ENCODE peak calls at places on chromosomes 4 and X, in four cellular contexts. T is heart right ventricle, N is IMR-90, O is suprapubic skin. G is an unnamed sample.

GRCh38 chr4:21181716-21182115 is 481.5 kb downstream of the PACRGL start:
- DNase-seq in T (no peak), N (no peak), O (no peak), G (no peak)

GRCh38 chrX:118666521-118666920 is 60.9 kb upstream of the IL13RA1 start:
- DNase-seq in O (no peak), T (no peak), N (peak), G (no peak)

GRCh38 chrX:149497626-149498025 is 7.5 kb downstream of the IDS start:
- DNase-seq in N (peak), O (no peak), T (no peak), G (no peak)

GRCh38 chr4:81870275-81870674 is 398.6 kb upstream of the RASGEF1B start:
- DNase-seq in N (no peak), O (no peak), T (no peak), G (no peak)

GRCh38 chr4:187826725-187827124 is 168.8 kb upstream of the ZFP42 start:
- DNase-seq in O (no peak), T (no peak), N (no peak), G (no peak)

GRCh38 chr4:108881190-108881589 is 118.3 kb upstream of the ETNPPL start:
- DNase-seq in O (no peak), N (peak), T (no peak), G (peak)

GRCh38 chr4:56244681-56245080 is 142.6 kb downstream of the AASDH start:
- DNase-seq in O (no peak), N (no peak), T (no peak), G (no peak)

GRCh38 chr4:123588631-123589223 is 192.1 kb downstream of the SPRY1 start:
- DNase-seq in T (no peak), N (peak), O (no peak), G (no peak)

GRCh38 chrX:20438871-20439526 is 172.3 kb upstream of the RPS6KA3 start:
- DNase-seq in T (no peak), N (no peak), O (no peak), G (no peak)

GRCh38 chrX:43564953-43565352 is 91.1 kb upstream of the MAOA start:
- DNase-seq in O (no peak), T (no peak), N (no peak), G (no peak)

DNA sequence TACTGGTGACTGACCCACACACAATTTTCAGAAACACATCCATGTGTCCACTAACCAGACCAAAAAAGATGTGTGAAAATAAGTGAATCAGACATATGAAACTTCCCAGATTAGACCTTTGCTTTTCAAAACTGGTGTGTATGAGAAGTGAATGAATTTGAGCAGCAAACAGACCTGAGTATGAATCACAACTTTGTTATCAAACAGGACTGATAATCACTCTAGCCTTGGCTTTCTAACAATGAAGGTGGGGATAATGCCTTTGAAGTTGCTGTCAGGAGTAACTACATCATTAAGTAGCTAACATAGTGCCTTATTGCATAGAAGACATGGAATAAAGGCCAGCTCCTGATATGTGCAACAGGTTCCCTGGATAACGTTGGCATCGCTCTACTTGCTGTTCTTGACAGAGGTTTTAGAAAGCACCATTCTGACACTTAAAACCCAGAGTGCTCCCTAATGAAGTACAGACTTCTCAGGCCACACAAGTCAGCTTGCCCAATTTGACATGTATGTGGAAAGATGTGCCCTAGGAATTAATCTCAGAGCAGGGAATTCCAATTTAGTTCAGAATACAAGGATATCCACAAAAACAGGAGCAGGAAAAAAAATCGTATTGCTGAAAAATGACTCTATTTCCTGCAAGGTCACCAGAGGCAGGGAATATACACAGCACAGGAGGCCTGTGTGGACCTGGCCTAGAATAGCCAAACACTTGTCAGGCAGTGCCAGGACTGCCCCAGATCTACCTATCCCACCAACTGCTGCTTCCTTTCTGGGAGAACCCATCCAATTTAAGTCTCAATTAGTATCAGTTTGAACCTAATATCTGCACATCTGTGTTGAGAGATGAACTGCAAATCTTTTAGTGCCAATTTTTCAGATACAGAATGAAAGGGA is 87.7 kb downstream of the MAML3 start:
- DNase-seq in O (no peak), T (no peak), N (no peak), G (no peak)
- H3K27ac ChIP-seq in O (no peak), T (no peak), N (no peak), G (no peak)

GRCh38 chrX:70979136-70979762 is 48.4 kb upstream of the SLC7A3 start:
- DNase-seq in O (no peak), N (peak), T (no peak), G (no peak)
- TF ChIP-seq CTCF in O (no peak), N (peak), T (peak), G (peak)

DNA sequence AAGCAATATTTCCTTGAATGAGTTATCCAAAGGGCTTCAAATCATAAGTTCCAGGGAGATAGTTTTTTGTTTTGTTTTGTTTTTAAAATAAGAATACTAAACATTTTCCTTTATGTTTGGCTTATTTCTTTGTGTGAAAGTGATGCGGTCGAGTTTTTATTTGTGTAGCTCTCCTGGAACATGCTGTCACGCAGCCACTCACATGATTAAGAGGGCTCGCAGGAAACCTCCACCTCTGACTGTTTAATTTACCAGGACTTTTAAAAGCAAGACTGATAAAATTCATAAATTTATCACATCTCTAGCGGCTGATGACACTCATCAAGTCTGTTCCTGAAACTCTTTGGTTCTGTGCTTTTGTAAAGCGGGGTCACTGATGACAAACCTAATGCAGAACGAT is 48.9 kb upstream of the HAND2 start:
- DNase-seq in N (no peak), O (no peak), T (no peak), G (no peak)
- H3K27ac ChIP-seq in N (no peak), O (no peak), T (peak), G (no peak)

GRCh38 chrX:68684919-68685304 is 37.4 kb downstream of the STARD8 start:
- DNase-seq in N (no peak), O (no peak), T (no peak), G (no peak)

GRCh38 chrX:68685722-68686683 is 38.5 kb downstream of the STARD8 start:
- DNase-seq in O (no peak), N (peak), T (peak), G (no peak)

GRCh38 chrX:68683580-68683979 is 36.1 kb downstream of the STARD8 start:
- DNase-seq in O (no peak), T (no peak), N (no peak), G (no peak)

GRCh38 chrX:68684291-68684918 is 36.9 kb downstream of the STARD8 start:
- DNase-seq in T (peak), N (no peak), O (no peak), G (no peak)

DNA sequence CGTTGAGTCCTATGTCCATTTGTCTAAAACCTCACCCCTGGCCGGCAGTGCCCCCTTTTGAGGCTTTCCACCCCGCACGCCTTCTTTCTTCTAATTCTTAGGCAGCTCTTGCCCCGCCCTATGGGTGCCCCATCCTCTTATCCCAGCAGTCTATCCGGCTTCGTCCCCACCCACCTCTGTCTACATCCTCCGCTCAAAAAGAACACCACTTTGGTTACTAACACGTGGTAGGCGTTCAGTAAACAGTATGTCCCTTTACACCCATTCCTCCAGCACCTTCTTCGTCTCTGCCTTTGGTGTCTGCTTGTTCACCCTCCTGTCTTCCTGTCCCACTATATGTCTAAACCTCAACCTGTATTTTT is 39.2 kb downstream of the STARD8 start:
- DNase-seq in T (no peak), O (no peak), N (no peak), G (no peak)
- TF ChIP-seq CTCF in T (no peak), O (no peak), N (no peak), G (no peak)

GRCh38 chr4:7964459-7964858 is 24.8 kb upstream of the AFAP1 start:
- DNase-seq in O (no peak), N (no peak), T (no peak), G (no peak)
- H3K27ac ChIP-seq in O (peak), N (no peak), T (no peak), G (peak)

GRCh38 chr4:176150283-176150682 is 45.1 kb downstream of the SPATA4 start:
- DNase-seq in T (no peak), O (no peak), N (peak), G (no peak)
- TF ChIP-seq CTCF in T (peak), O (no peak), N (peak), G (no peak)

G was measured in keratinocyte.